ENCODE peak calls at places on chromosomes 4 and X, in four cellular contexts. One of them, this sample, is unnamed.

GRCh38 chrX:71492086-71493065 is 40.5 kb upstream of the OGT start:
- DNase-seq in cardiac muscle cell: peak; percentile 52
- DNase-seq in tibial nerve: peak; percentile 21
- DNase-seq in IMR-90: peak; percentile 26
- DNase-seq in this sample: no peak

GRCh38 chrX:130393451-130394074 is 8.1 kb upstream of the GPR119 start:
- DNase-seq in cardiac muscle cell: peak; percentile 58
- DNase-seq in tibial nerve: peak; percentile 23
- DNase-seq in IMR-90: peak; percentile 45
- DNase-seq in this sample: peak; percentile 83

GRCh38 chrX:25084446-25084845 is 68.7 kb upstream of the ARX start:
- DNase-seq in cardiac muscle cell: no peak
- DNase-seq in tibial nerve: no peak
- DNase-seq in IMR-90: no peak
- DNase-seq in this sample: no peak

GRCh38 chrX:19334945-19335626 is 8.6 kb upstream of the PDHA1 start:
- DNase-seq in cardiac muscle cell: peak; percentile 10
- DNase-seq in tibial nerve: no peak
- DNase-seq in IMR-90: peak; percentile 19
- DNase-seq in this sample: peak; percentile 70

GRCh38 chrX:124274438-124275166 is 57.9 kb upstream of the TEX13D start:
- DNase-seq in cardiac muscle cell: no peak
- DNase-seq in tibial nerve: no peak
- DNase-seq in IMR-90: no peak
- DNase-seq in this sample: peak; percentile 44

GRCh38 chrX:120672389-120672788 is 42.5 kb upstream of the C1GALT1C1 start:
- DNase-seq in cardiac muscle cell: peak; percentile 91
- DNase-seq in tibial nerve: peak; percentile 58
- DNase-seq in IMR-90: peak; percentile 64
- DNase-seq in this sample: no peak

GRCh38 chrX:154471870-154472684 is 7.0 kb downstream of the LAGE3 start:
- DNase-seq in cardiac muscle cell: no peak
- DNase-seq in tibial nerve: no peak
- DNase-seq in IMR-90: no peak
- DNase-seq in this sample: no peak

GRCh38 chrX:71175531-71175930 is 30.9 kb downstream of the NLGN3 start:
- DNase-seq in cardiac muscle cell: no peak
- DNase-seq in tibial nerve: no peak
- DNase-seq in IMR-90: no peak
- DNase-seq in this sample: no peak

GRCh38 chrX:123432362-123433150 is 248.5 kb downstream of the GRIA3 start:
- DNase-seq in cardiac muscle cell: no peak
- DNase-seq in tibial nerve: no peak
- DNase-seq in IMR-90: no peak
- DNase-seq in this sample: no peak

GRCh38 chr4:1404573-1405248 is 1.5 kb downstream of the NKX1-1 start:
- DNase-seq in cardiac muscle cell: no peak
- DNase-seq in tibial nerve: no peak
- DNase-seq in IMR-90: no peak
- DNase-seq in this sample: peak; percentile 53

GRCh38 chr4:39825741-39826231 is 127.8 kb downstream of the UBE2K start:
- DNase-seq in cardiac muscle cell: peak; percentile 45
- DNase-seq in tibial nerve: no peak
- DNase-seq in IMR-90: peak; percentile 71
- DNase-seq in this sample: no peak

GRCh38 chrX:101377542-101377941 is 8.4 kb downstream of the BTK start:
- DNase-seq in cardiac muscle cell: no peak
- DNase-seq in tibial nerve: no peak
- DNase-seq in IMR-90: no peak
- DNase-seq in this sample: no peak

GRCh38 chrX:13899607-13900006 is 82.7 kb upstream of the GPM6B start:
- DNase-seq in cardiac muscle cell: peak; percentile 92
- DNase-seq in tibial nerve: no peak
- DNase-seq in IMR-90: peak; percentile 97
- DNase-seq in this sample: no peak

GRCh38 chr4:117588771-117589170 is 445.5 kb upstream of the NDST3 start:
- DNase-seq in cardiac muscle cell: no peak
- DNase-seq in tibial nerve: no peak
- DNase-seq in IMR-90: no peak
- DNase-seq in this sample: no peak

GRCh38 chr4:80115368-80116181 is 42.5 kb upstream of the ANTXR2 start:
- DNase-seq in cardiac muscle cell: no peak
- DNase-seq in tibial nerve: no peak
- DNase-seq in IMR-90: no peak
- DNase-seq in this sample: no peak

GRCh38 chr4:120692964-120693363 is 229.6 kb downstream of the PRDM5 start:
- DNase-seq in cardiac muscle cell: peak; percentile 93
- DNase-seq in tibial nerve: no peak
- DNase-seq in IMR-90: peak; percentile 93
- DNase-seq in this sample: no peak

GRCh38 chr4:17510582-17510981 is 1.3 kb downstream of the QDPR start:
- DNase-seq in cardiac muscle cell: no peak
- DNase-seq in tibial nerve: no peak
- DNase-seq in IMR-90: no peak
- DNase-seq in this sample: no peak

GRCh38 chr4:176791591-176792347 is 953 bp downstream of the VEGFC start:
- DNase-seq in cardiac muscle cell: peak; percentile 58
- DNase-seq in tibial nerve: no peak
- DNase-seq in IMR-90: peak; percentile 54
- DNase-seq in this sample: peak; percentile 71

GRCh38 chrX:54639346-54640102 is 109.5 kb downstream of the GNL3L start:
- DNase-seq in cardiac muscle cell: peak; percentile 98
- DNase-seq in tibial nerve: peak; percentile 92
- DNase-seq in IMR-90: peak; percentile 96
- DNase-seq in this sample: peak; percentile 95

GRCh38 chr4:125728568-125728967 is 413.8 kb downstream of the FAT4 start:
- DNase-seq in cardiac muscle cell: peak; percentile 92
- DNase-seq in tibial nerve: no peak
- DNase-seq in IMR-90: peak; percentile 98
- DNase-seq in this sample: peak; percentile 60

GRCh38 chr4:65535128-65535527 is 135.2 kb downstream of the EPHA5 start:
- DNase-seq in cardiac muscle cell: no peak
- DNase-seq in tibial nerve: no peak
- DNase-seq in IMR-90: no peak
- DNase-seq in this sample: no peak

GRCh38 chr4:153318696-153319320 is 25.7 kb upstream of the MND1 start:
- DNase-seq in cardiac muscle cell: peak; percentile 72
- DNase-seq in tibial nerve: peak; percentile 33
- DNase-seq in IMR-90: peak; percentile 54
- DNase-seq in this sample: peak; percentile 61

GRCh38 chr4:139725236-139725635 is 59.6 kb downstream of the MGST2 start:
- DNase-seq in cardiac muscle cell: no peak
- DNase-seq in tibial nerve: no peak
- DNase-seq in IMR-90: no peak
- DNase-seq in this sample: no peak

GRCh38 chr4:175106301-175106700 is 188.1 kb downstream of the ADAM29 start:
- DNase-seq in cardiac muscle cell: no peak
- DNase-seq in tibial nerve: no peak
- DNase-seq in IMR-90: no peak
- DNase-seq in this sample: no peak

GRCh38 chrX:71650333-71650969 is 16.9 kb upstream of the LOC101059915 start:
- DNase-seq in cardiac muscle cell: no peak
- DNase-seq in tibial nerve: no peak
- DNase-seq in IMR-90: no peak
- DNase-seq in this sample: no peak

GRCh38 chr4:152235718-152236117 is 300.2 kb downstream of the FBXW7 start:
- DNase-seq in cardiac muscle cell: no peak
- DNase-seq in tibial nerve: no peak
- DNase-seq in IMR-90: no peak
- DNase-seq in this sample: no peak

GRCh38 chr4:100633269-100633668 is 115.4 kb upstream of the EMCN start:
- DNase-seq in cardiac muscle cell: no peak
- DNase-seq in tibial nerve: no peak
- DNase-seq in IMR-90: no peak
- DNase-seq in this sample: no peak

GRCh38 chr4:148786699-148787098 is 344.5 kb upstream of the NR3C2 start:
- DNase-seq in cardiac muscle cell: no peak
- DNase-seq in tibial nerve: no peak
- DNase-seq in IMR-90: no peak
- DNase-seq in this sample: no peak

GRCh38 chr4:74675673-74676279 is 118.5 kb downstream of the BTC start:
- DNase-seq in cardiac muscle cell: peak; percentile 85
- DNase-seq in tibial nerve: peak; percentile 33
- DNase-seq in IMR-90: peak; percentile 76
- DNase-seq in this sample: no peak

GRCh38 chr4:25350561-25350960 is 26.5 kb upstream of the ANAPC4 start:
- DNase-seq in cardiac muscle cell: no peak
- DNase-seq in tibial nerve: no peak
- DNase-seq in IMR-90: no peak
- DNase-seq in this sample: no peak

GRCh38 chrX:136954930-136955329 is 74.4 kb upstream of the RBMX start:
- DNase-seq in cardiac muscle cell: peak; percentile 55
- DNase-seq in tibial nerve: no peak
- DNase-seq in IMR-90: peak; percentile 46
- DNase-seq in this sample: no peak

GRCh38 chr4:141652161-141652778 is 15.9 kb downstream of the IL15 start:
- DNase-seq in cardiac muscle cell: peak; percentile 73
- DNase-seq in tibial nerve: no peak
- DNase-seq in IMR-90: peak; percentile 93
- DNase-seq in this sample: no peak

GRCh38 chrX:138191998-138192397 is 519.5 kb downstream of the FGF13 start:
- DNase-seq in cardiac muscle cell: peak; percentile 1
- DNase-seq in tibial nerve: peak; percentile 5
- DNase-seq in IMR-90: peak; percentile 19
- DNase-seq in this sample: peak; percentile 71
- TF ChIP-seq CTCF in cardiac muscle cell: no peak
- TF ChIP-seq CTCF in tibial nerve: peak; percentile 11
- TF ChIP-seq CTCF in IMR-90: peak; percentile 48
- TF ChIP-seq CTCF in this sample: peak; percentile 92

GRCh38 chr4:184645904-184646610 is 3.2 kb downstream of the CASP3 start:
- DNase-seq in cardiac muscle cell: peak; percentile 10
- DNase-seq in tibial nerve: no peak
- DNase-seq in IMR-90: no peak
- DNase-seq in this sample: no peak
- H3K4me1 ChIP-seq in cardiac muscle cell: peaks cover 21% of the 10 kb centered on the region
- H3K4me1 ChIP-seq in tibial nerve: peaks cover 36% of the 10 kb centered on the region
- H3K4me1 ChIP-seq in IMR-90: peaks cover 5% of the 10 kb centered on the region
- H3K4me1 ChIP-seq in this sample: no peaks in the 10 kb centered on the region

GRCh38 chrX:40406330-40406859 is 174.4 kb upstream of the ATP6AP2 start:
- DNase-seq in cardiac muscle cell: no peak
- DNase-seq in tibial nerve: no peak
- DNase-seq in IMR-90: no peak
- DNase-seq in this sample: no peak

GRCh38 chrX:40414335-40414734 is 166.4 kb upstream of the ATP6AP2 start:
- DNase-seq in cardiac muscle cell: no peak
- DNase-seq in tibial nerve: no peak
- DNase-seq in IMR-90: no peak
- DNase-seq in this sample: peak; percentile 55

GRCh38 chrX:40415675-40416074 is 165.1 kb upstream of the ATP6AP2 start:
- DNase-seq in cardiac muscle cell: no peak
- DNase-seq in tibial nerve: no peak
- DNase-seq in IMR-90: no peak
- DNase-seq in this sample: no peak

GRCh38 chrX:40410859-40411258 is 169.9 kb upstream of the ATP6AP2 start:
- DNase-seq in cardiac muscle cell: no peak
- DNase-seq in tibial nerve: no peak
- DNase-seq in IMR-90: no peak
- DNase-seq in this sample: no peak

GRCh38 chrX:40411350-40412111 is 169.2 kb upstream of the ATP6AP2 start:
- DNase-seq in cardiac muscle cell: peak; percentile 9
- DNase-seq in tibial nerve: no peak
- DNase-seq in IMR-90: no peak
- DNase-seq in this sample: peak; percentile 64
- TF ChIP-seq CTCF in cardiac muscle cell: peak; percentile 13
- TF ChIP-seq CTCF in tibial nerve: no peak
- TF ChIP-seq CTCF in IMR-90: no peak
- TF ChIP-seq CTCF in this sample: peak; percentile 69

DNA sequence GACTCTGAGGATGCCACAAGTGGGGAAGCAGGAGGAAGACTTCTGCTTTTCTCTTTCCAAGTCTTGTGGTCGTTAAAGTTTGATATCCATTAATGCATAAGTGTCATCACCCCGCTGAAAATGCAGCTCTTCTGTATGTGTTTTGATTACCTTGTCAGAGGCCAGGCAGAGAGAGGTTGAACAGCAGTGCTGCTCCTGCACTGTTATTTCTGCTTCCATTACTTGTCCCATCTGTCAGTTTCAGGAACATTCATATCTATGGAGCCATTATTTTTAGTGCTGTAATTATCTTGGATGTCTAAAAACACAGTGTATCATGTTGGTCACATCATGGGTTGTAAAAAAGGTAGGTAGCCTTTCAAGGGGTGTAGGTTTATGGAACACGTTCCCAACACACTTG is 62.0 kb upstream of the ESX1 start:
- DNase-seq in cardiac muscle cell: no peak
- DNase-seq in tibial nerve: no peak
- DNase-seq in IMR-90: no peak
- DNase-seq in this sample: no peak
- H3K4me1 ChIP-seq in cardiac muscle cell: no peaks in the 10 kb centered on the region
- H3K4me1 ChIP-seq in tibial nerve: no peaks in the 10 kb centered on the region
- H3K4me1 ChIP-seq in IMR-90: peaks cover 2% of the 10 kb centered on the region
- H3K4me1 ChIP-seq in this sample: peaks cover 3% of the 10 kb centered on the region

DNA sequence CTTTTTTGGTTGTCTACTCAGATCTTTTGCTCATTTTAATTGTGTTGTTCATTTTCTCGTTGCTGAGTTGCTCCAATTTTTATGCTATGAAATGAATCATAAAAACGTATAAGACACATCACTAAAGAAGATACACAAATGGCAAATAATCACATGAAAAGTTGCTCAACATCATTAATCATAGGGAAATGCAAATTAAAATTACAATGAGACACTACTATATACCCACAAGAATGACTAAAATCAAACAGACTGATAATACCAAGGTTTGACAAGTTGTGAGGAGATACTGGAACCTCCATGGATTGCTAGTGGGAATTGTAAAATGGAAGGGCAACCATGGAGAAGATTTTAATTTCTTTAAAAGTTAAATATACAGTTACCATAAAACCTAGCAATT is 17.0 kb downstream of the GSTCD start:
- DNase-seq in cardiac muscle cell: no peak
- DNase-seq in tibial nerve: no peak
- DNase-seq in IMR-90: no peak
- DNase-seq in this sample: no peak
- TF ChIP-seq CTCF in cardiac muscle cell: no peak
- TF ChIP-seq CTCF in tibial nerve: no peak
- TF ChIP-seq CTCF in IMR-90: no peak
- TF ChIP-seq CTCF in this sample: no peak

GRCh38 chr4:3200423-3201090 is 48.4 kb upstream of the MSANTD1 start:
- DNase-seq in cardiac muscle cell: no peak
- DNase-seq in tibial nerve: no peak
- DNase-seq in IMR-90: no peak
- DNase-seq in this sample: peak; percentile 34

GRCh38 chr4:3196670-3197359 is 52.1 kb upstream of the MSANTD1 start:
- DNase-seq in cardiac muscle cell: no peak
- DNase-seq in tibial nerve: no peak
- DNase-seq in IMR-90: no peak
- DNase-seq in this sample: peak; percentile 32

GRCh38 chr4:3199661-3200422 is 49.1 kb upstream of the MSANTD1 start:
- DNase-seq in cardiac muscle cell: peak; percentile 16
- DNase-seq in tibial nerve: no peak
- DNase-seq in IMR-90: no peak
- DNase-seq in this sample: peak; percentile 30

GRCh38 chr4:3197366-3198105 is 51.4 kb upstream of the MSANTD1 start:
- DNase-seq in cardiac muscle cell: no peak
- DNase-seq in tibial nerve: no peak
- DNase-seq in IMR-90: no peak
- DNase-seq in this sample: peak; percentile 26

GRCh38 chr4:3198906-3199305 is 50.1 kb upstream of the MSANTD1 start:
- DNase-seq in cardiac muscle cell: no peak
- DNase-seq in tibial nerve: no peak
- DNase-seq in IMR-90: no peak
- DNase-seq in this sample: peak; percentile 33
- H3K4me1 ChIP-seq in cardiac muscle cell: peaks cover 8% of the 10 kb centered on the region
- H3K4me1 ChIP-seq in tibial nerve: peaks cover 7% of the 10 kb centered on the region
- H3K4me1 ChIP-seq in IMR-90: peaks cover 14% of the 10 kb centered on the region
- H3K4me1 ChIP-seq in this sample: no peaks in the 10 kb centered on the region